ENCODE peak calls at places on chromosomes 3 and 15, in six cellular contexts. One of them, this sample, is unnamed. For H3K36me3, the result is how much of the 10 kb centered on the place peaks cover.

GRCh38 chr15:46933332-46933731 is 784.0 kb upstream of the SEMA6D start:
- DNase-seq in K562: no peak
- DNase-seq in heart right ventricle: no peak
- DNase-seq in lung: no peak
- DNase-seq in uterus: no peak
- DNase-seq in bronchial epithelial cell: no peak
- DNase-seq in this sample: no peak

GRCh38 chr3:161560006-161560637 is 63.5 kb downstream of the OTOL1 start:
- DNase-seq in K562: no peak
- DNase-seq in heart right ventricle: no peak
- DNase-seq in lung: no peak
- DNase-seq in uterus: peak
- DNase-seq in bronchial epithelial cell: peak
- DNase-seq in this sample: peak

GRCh38 chr3:121970047-121970446 is 52.0 kb downstream of the ILDR1 start:
- DNase-seq in K562: no peak
- DNase-seq in heart right ventricle: no peak
- DNase-seq in lung: no peak
- DNase-seq in uterus: no peak
- DNase-seq in bronchial epithelial cell: peak
- DNase-seq in this sample: no peak

GRCh38 chr3:15527031-15527459 is 5.5 kb upstream of the COLQ start:
- DNase-seq in K562: peak
- DNase-seq in heart right ventricle: no peak
- DNase-seq in lung: no peak
- DNase-seq in uterus: peak
- DNase-seq in bronchial epithelial cell: no peak
- DNase-seq in this sample: peak

GRCh38 chr3:173529062-173529711 is 131.6 kb downstream of the NLGN1 start:
- DNase-seq in K562: no peak
- DNase-seq in heart right ventricle: no peak
- DNase-seq in lung: no peak
- DNase-seq in uterus: no peak
- DNase-seq in bronchial epithelial cell: peak
- DNase-seq in this sample: peak

GRCh38 chr3:189490749-189491148 is 140.4 kb upstream of the TP63 start:
- DNase-seq in K562: no peak
- DNase-seq in heart right ventricle: no peak
- DNase-seq in lung: no peak
- DNase-seq in uterus: no peak
- DNase-seq in bronchial epithelial cell: peak
- DNase-seq in this sample: no peak

GRCh38 chr15:75648156-75649000 is 666 bp downstream of the SNX33 start:
- DNase-seq in K562: peak
- DNase-seq in heart right ventricle: peak
- DNase-seq in lung: peak
- DNase-seq in uterus: peak
- DNase-seq in bronchial epithelial cell: no peak
- DNase-seq in this sample: no peak

GRCh38 chr15:85646538-85647091 is 148.1 kb downstream of the KLHL25 start:
- DNase-seq in K562: no peak
- DNase-seq in heart right ventricle: no peak
- DNase-seq in lung: no peak
- DNase-seq in uterus: no peak
- DNase-seq in bronchial epithelial cell: peak
- DNase-seq in this sample: peak

GRCh38 chr3:139216958-139217357 is 126.9 kb upstream of the MRPS22 start:
- DNase-seq in K562: no peak
- DNase-seq in heart right ventricle: no peak
- DNase-seq in lung: no peak
- DNase-seq in uterus: no peak
- DNase-seq in bronchial epithelial cell: no peak
- DNase-seq in this sample: no peak

GRCh38 chr3:50608278-50608677 is 3.3 kb downstream of the CISH start:
- DNase-seq in K562: no peak
- DNase-seq in heart right ventricle: no peak
- DNase-seq in lung: no peak
- DNase-seq in uterus: no peak
- DNase-seq in bronchial epithelial cell: no peak
- DNase-seq in this sample: no peak

GRCh38 chr15:54206586-54207321 is 228.5 kb downstream of the UNC13C start:
- DNase-seq in K562: no peak
- DNase-seq in heart right ventricle: no peak
- DNase-seq in lung: no peak
- DNase-seq in uterus: no peak
- DNase-seq in bronchial epithelial cell: no peak
- DNase-seq in this sample: no peak

GRCh38 chr3:122233109-122233952 is 49.9 kb downstream of the CASR start:
- DNase-seq in K562: no peak
- DNase-seq in heart right ventricle: no peak
- DNase-seq in lung: peak
- DNase-seq in uterus: no peak
- DNase-seq in bronchial epithelial cell: no peak
- DNase-seq in this sample: no peak

GRCh38 chr3:150870406-150870805 is 34.8 kb downstream of the MINDY4B start:
- DNase-seq in K562: no peak
- DNase-seq in heart right ventricle: no peak
- DNase-seq in lung: no peak
- DNase-seq in uterus: no peak
- DNase-seq in bronchial epithelial cell: peak
- DNase-seq in this sample: no peak

GRCh38 chr3:100106094-100106493 is 8.2 kb downstream of the FILIP1L start:
- DNase-seq in K562: no peak
- DNase-seq in heart right ventricle: no peak
- DNase-seq in lung: no peak
- DNase-seq in uterus: no peak
- DNase-seq in bronchial epithelial cell: peak
- DNase-seq in this sample: peak

GRCh38 chr3:57974796-57975388 is 33.3 kb upstream of the FLNB start:
- DNase-seq in K562: peak
- DNase-seq in heart right ventricle: no peak
- DNase-seq in lung: no peak
- DNase-seq in uterus: no peak
- DNase-seq in bronchial epithelial cell: peak
- DNase-seq in this sample: peak

GRCh38 chr3:99172736-99173657 is 271.5 kb upstream of the DCBLD2 start:
- DNase-seq in K562: peak
- DNase-seq in heart right ventricle: no peak
- DNase-seq in lung: peak
- DNase-seq in uterus: no peak
- DNase-seq in bronchial epithelial cell: peak
- DNase-seq in this sample: peak

GRCh38 chr3:57009802-57010201 is 50.7 kb upstream of the SPATA12 start:
- DNase-seq in K562: no peak
- DNase-seq in heart right ventricle: no peak
- DNase-seq in lung: no peak
- DNase-seq in uterus: no peak
- DNase-seq in bronchial epithelial cell: no peak
- DNase-seq in this sample: no peak

GRCh38 chr3:158920375-158920774 is 118.5 kb downstream of the MFSD1 start:
- DNase-seq in K562: no peak
- DNase-seq in heart right ventricle: no peak
- DNase-seq in lung: no peak
- DNase-seq in uterus: no peak
- DNase-seq in bronchial epithelial cell: peak
- DNase-seq in this sample: no peak

GRCh38 chr3:151974067-151974466 is 100.6 kb downstream of the SUCNR1 start:
- DNase-seq in K562: no peak
- DNase-seq in heart right ventricle: no peak
- DNase-seq in lung: no peak
- DNase-seq in uterus: no peak
- DNase-seq in bronchial epithelial cell: no peak
- DNase-seq in this sample: no peak

GRCh38 chr3:123817413-123817812 is 66.7 kb downstream of the MYLK start:
- DNase-seq in K562: no peak
- DNase-seq in heart right ventricle: no peak
- DNase-seq in lung: no peak
- DNase-seq in uterus: no peak
- DNase-seq in bronchial epithelial cell: no peak
- DNase-seq in this sample: no peak

GRCh38 chr3:9701006-9701405 is 2.6 kb upstream of the CPNE9 start:
- DNase-seq in K562: no peak
- DNase-seq in heart right ventricle: no peak
- DNase-seq in lung: no peak
- DNase-seq in uterus: no peak
- DNase-seq in bronchial epithelial cell: peak
- DNase-seq in this sample: no peak

GRCh38 chr3:18238721-18239331 is 186.3 kb downstream of the SATB1 start:
- DNase-seq in K562: no peak
- DNase-seq in heart right ventricle: no peak
- DNase-seq in lung: no peak
- DNase-seq in uterus: no peak
- DNase-seq in bronchial epithelial cell: peak
- DNase-seq in this sample: no peak

GRCh38 chr3:35785540-35785939 is 146.2 kb downstream of the ARPP21 start:
- DNase-seq in K562: no peak
- DNase-seq in heart right ventricle: no peak
- DNase-seq in lung: no peak
- DNase-seq in uterus: no peak
- DNase-seq in bronchial epithelial cell: no peak
- DNase-seq in this sample: no peak

GRCh38 chr3:36989568-36989967 is 3.4 kb downstream of the EPM2AIP1 start:
- DNase-seq in K562: no peak
- DNase-seq in heart right ventricle: no peak
- DNase-seq in lung: no peak
- DNase-seq in uterus: no peak
- DNase-seq in bronchial epithelial cell: no peak
- DNase-seq in this sample: no peak

GRCh38 chr3:36991923-36992805 is 767 bp downstream of the EPM2AIP1 start:
- DNase-seq in K562: no peak
- DNase-seq in heart right ventricle: no peak
- DNase-seq in lung: no peak
- DNase-seq in uterus: peak
- DNase-seq in bronchial epithelial cell: peak
- DNase-seq in this sample: no peak

GRCh38 chr3:36991147-36991546 is 1.8 kb downstream of the EPM2AIP1 start:
- DNase-seq in K562: no peak
- DNase-seq in heart right ventricle: no peak
- DNase-seq in lung: no peak
- DNase-seq in uterus: no peak
- DNase-seq in bronchial epithelial cell: no peak
- DNase-seq in this sample: no peak

GRCh38 chr3:36989000-36989399 is 3.9 kb downstream of the EPM2AIP1 start:
- DNase-seq in K562: no peak
- DNase-seq in heart right ventricle: no peak
- DNase-seq in lung: no peak
- DNase-seq in uterus: no peak
- DNase-seq in bronchial epithelial cell: no peak
- DNase-seq in this sample: no peak

DNA sequence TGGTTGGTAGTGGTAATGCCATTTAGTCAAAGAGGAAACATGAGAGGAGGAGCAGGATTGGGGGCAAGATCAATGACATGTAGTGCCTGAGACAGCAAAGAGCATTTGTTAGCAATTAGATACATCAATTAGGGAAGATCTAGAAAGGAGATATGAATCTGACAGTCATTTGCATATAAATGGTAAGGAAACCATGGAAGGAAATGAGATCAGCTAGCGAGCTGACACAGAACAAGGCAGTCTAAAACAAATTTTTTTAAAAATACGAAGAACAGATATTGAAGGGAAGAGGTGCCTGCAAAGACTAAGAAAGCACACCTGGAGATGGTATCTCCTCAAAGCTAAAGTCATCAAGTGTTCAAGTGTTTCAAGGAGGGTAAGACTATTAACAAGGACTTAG is 4.6 kb downstream of the EPM2AIP1 start:
- DNase-seq in K562: no peak
- DNase-seq in heart right ventricle: no peak
- DNase-seq in lung: no peak
- DNase-seq in uterus: no peak
- DNase-seq in bronchial epithelial cell: no peak
- DNase-seq in this sample: no peak
- H3K36me3 ChIP-seq in K562: half or more
- H3K36me3 ChIP-seq in heart right ventricle: half or more
- H3K36me3 ChIP-seq in lung: under half
- H3K36me3 ChIP-seq in uterus: under half
- H3K36me3 ChIP-seq in bronchial epithelial cell: under half
- H3K36me3 ChIP-seq in this sample: under half

GRCh38 chr15:64422697-64423096 is 35.1 kb downstream of the TRIP4 start:
- DNase-seq in K562: no peak
- DNase-seq in heart right ventricle: no peak
- DNase-seq in lung: no peak
- DNase-seq in uterus: no peak
- DNase-seq in bronchial epithelial cell: no peak
- DNase-seq in this sample: no peak
- H3K36me3 ChIP-seq in K562: under half
- H3K36me3 ChIP-seq in heart right ventricle: half or more
- H3K36me3 ChIP-seq in lung: under half
- H3K36me3 ChIP-seq in uterus: under half
- H3K36me3 ChIP-seq in bronchial epithelial cell: under half
- H3K36me3 ChIP-seq in this sample: under half

DNA sequence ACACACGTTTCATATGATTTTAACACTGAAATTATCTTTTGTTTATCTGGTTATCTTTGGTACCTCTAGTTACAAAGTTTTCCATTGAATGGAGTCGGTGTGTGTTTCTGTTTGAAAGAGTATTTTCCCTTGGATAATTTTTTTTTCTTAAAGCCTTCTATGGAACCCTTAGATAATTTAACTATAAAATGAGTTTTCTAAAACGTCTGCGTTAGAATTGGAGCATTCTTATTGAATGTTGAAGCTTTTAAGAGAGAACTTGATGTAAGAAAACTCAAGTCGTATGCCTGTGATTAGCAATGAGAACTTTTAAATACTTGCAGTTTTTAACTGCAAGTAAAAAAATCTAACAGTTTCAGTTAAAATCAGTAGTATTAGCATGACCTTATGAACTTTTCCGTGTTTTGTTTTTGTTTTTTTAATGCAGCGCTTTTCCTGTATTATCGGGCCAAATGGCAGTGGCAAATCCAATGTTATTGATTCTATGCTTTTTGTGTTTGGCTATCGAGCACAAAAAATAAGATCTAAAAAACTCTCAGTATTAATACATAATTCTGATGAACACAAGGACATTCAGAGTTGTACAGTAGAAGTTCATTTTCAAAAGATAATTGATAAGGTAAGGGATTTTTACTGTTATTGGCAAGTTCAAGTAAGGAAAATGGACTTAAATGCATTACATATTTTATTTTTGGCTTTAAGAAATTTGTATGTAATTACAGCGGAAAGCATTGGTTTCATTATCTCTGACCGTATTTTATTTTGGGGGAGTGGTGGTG is 3.0 kb downstream of the SMC4 start:
- DNase-seq in K562: no peak
- DNase-seq in heart right ventricle: no peak
- DNase-seq in lung: no peak
- DNase-seq in uterus: no peak
- DNase-seq in bronchial epithelial cell: no peak
- DNase-seq in this sample: no peak
- H3K36me3 ChIP-seq in K562: half or more
- H3K36me3 ChIP-seq in heart right ventricle: under half
- H3K36me3 ChIP-seq in lung: under half
- H3K36me3 ChIP-seq in uterus: under half
- H3K36me3 ChIP-seq in bronchial epithelial cell: under half
- H3K36me3 ChIP-seq in this sample: half or more

DNA sequence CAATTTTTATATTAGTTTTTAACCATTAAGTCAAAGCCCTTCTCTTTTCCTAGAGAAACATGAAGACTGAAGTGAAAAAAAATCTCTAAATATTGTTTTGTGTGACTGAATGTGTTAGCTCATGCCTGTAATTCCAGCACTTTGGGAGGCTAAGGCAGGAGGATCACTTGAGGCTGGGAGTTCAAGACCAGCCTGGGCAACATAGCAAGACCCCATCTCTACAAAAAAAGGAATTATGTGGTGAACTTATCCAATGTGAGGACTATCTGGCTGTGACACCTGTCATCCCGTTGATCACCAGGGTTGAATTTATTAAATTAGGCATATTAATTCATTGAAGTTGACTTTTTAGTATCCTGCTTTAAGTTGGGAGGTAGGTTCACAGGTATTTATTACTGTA is 13.0 kb downstream of the SMC4 start:
- DNase-seq in K562: no peak
- DNase-seq in heart right ventricle: no peak
- DNase-seq in lung: no peak
- DNase-seq in uterus: no peak
- DNase-seq in bronchial epithelial cell: no peak
- DNase-seq in this sample: no peak
- H3K36me3 ChIP-seq in K562: half or more
- H3K36me3 ChIP-seq in heart right ventricle: half or more
- H3K36me3 ChIP-seq in lung: under half
- H3K36me3 ChIP-seq in uterus: under half
- H3K36me3 ChIP-seq in bronchial epithelial cell: under half
- H3K36me3 ChIP-seq in this sample: half or more

This sample was measured in BE2C.